ENCODE peak calls at places on chromosomes 16 and 17, in six cellular contexts. X is prostate gland, G is spleen, Y is K562, Z is stomach, W is heart left ventricle. C is an unnamed sample. For H3K4me1, the result is how much of the 10 kb centered on the place peaks cover.

GRCh38 chr17:79627184-79627765 is 16.4 kb upstream of the RBFOX3 start:
- DNase-seq in W (no peak), Y (no peak), G (no peak), Z (peak), X (no peak), C (no peak)

GRCh38 chr17:8494506-8495111 is 58.9 kb downstream of the NDEL1 start:
- DNase-seq in Z (no peak), W (no peak), Y (no peak), G (no peak), X (no peak), C (no peak)

GRCh38 chr17:29151567-29151966 is 28.6 kb downstream of the MYO18A start:
- DNase-seq in G (no peak), W (no peak), Z (no peak), Y (no peak), X (no peak), C (no peak)

GRCh38 chr16:64865037-64865696 is 256.7 kb downstream of the CDH11 start:
- DNase-seq in G (no peak), W (no peak), Z (no peak), X (no peak), Y (no peak), C (no peak)

GRCh38 chr17:57425903-57426574 is 169.7 kb downstream of the MSI2 start:
- DNase-seq in W (no peak), Z (no peak), G (no peak), X (no peak), Y (no peak), C (no peak)

GRCh38 chr16:67268136-67268579 is 11.2 kb upstream of the PLEKHG4 start:
- DNase-seq in G (peak), W (peak), Z (peak), X (no peak), Y (peak), C (no peak)

GRCh38 chr16:87487361-87487924 is 5.4 kb downstream of the ZCCHC14 start:
- DNase-seq in Z (peak), Y (peak), G (no peak), X (no peak), W (no peak), C (peak)

GRCh38 chr16:81237282-81237681 is 1.2 kb upstream of the BCO1 start:
- DNase-seq in G (peak), Z (peak), W (peak), Y (no peak), X (peak), C (peak)

GRCh38 chr17:74444406-74444805 is 12.5 kb downstream of the GPRC5C start:
- DNase-seq in X (no peak), G (no peak), Y (no peak), Z (peak), W (peak), C (peak)

GRCh38 chr16:67506468-67506867 is 22.2 kb upstream of the RIPOR1 start:
- DNase-seq in X (no peak), G (no peak), Z (no peak), Y (no peak), W (no peak), C (no peak)

GRCh38 chr16:47057631-47057996 is 84.1 kb upstream of the DNAJA2 start:
- DNase-seq in W (no peak), G (no peak), Y (no peak), X (no peak), Z (no peak), C (no peak)

GRCh38 chr17:4194796-4195195 is 51.8 kb downstream of the CYB5D2 start:
- DNase-seq in X (no peak), W (no peak), Z (no peak), G (no peak), Y (no peak), C (no peak)

GRCh38 chr17:18039535-18040286 is 503 bp downstream of the GID4 start:
- DNase-seq in W (peak), G (no peak), X (no peak), Y (no peak), Z (peak), C (no peak)

GRCh38 chr17:63975541-63976092 is 2.9 kb upstream of the SCN4A start:
- DNase-seq in G (no peak), W (no peak), Z (no peak), X (no peak), Y (no peak), C (no peak)

GRCh38 chr16:10738231-10739077 is 5.2 kb upstream of the NUBP1 start:
- DNase-seq in Y (peak), Z (peak), X (no peak), G (peak), W (peak), C (peak)

GRCh38 chr17:57881783-57882291 is 32.0 kb upstream of the MRPS23 start:
- DNase-seq in Z (no peak), X (no peak), W (no peak), Y (no peak), G (no peak), C (no peak)

GRCh38 chr17:81387235-81388060 is 7.8 kb upstream of the BAHCC1 start:
- DNase-seq in G (no peak), Y (no peak), W (no peak), Z (peak), X (peak), C (peak)

DNA sequence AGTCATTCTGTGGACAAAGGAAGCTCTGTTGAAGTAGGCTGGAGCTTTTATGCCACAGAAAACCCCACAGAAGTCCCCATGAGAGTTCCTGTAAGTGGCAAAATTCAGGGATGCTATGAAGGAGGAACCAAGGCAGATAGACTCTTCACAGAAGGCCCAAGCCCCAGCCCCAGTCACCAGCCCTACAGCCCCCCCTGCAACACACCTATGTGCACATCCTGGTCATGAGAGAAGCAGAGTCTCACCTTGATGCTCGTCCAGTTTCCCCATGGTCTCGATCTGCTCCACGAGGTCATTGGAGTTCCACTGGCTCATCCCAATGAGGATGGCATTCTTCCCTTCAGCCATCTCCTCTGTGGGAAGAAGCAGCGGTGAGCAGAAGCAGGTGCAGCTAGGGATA is 31.2 kb downstream of the PITPNM3 start:
- DNase-seq in X (no peak), G (no peak), W (no peak), Z (no peak), Y (no peak), C (no peak)
- H3K4me1 ChIP-seq in X (under half), G (under half), W (under half), Z (under half), Y (under half), C (under half)

DNA sequence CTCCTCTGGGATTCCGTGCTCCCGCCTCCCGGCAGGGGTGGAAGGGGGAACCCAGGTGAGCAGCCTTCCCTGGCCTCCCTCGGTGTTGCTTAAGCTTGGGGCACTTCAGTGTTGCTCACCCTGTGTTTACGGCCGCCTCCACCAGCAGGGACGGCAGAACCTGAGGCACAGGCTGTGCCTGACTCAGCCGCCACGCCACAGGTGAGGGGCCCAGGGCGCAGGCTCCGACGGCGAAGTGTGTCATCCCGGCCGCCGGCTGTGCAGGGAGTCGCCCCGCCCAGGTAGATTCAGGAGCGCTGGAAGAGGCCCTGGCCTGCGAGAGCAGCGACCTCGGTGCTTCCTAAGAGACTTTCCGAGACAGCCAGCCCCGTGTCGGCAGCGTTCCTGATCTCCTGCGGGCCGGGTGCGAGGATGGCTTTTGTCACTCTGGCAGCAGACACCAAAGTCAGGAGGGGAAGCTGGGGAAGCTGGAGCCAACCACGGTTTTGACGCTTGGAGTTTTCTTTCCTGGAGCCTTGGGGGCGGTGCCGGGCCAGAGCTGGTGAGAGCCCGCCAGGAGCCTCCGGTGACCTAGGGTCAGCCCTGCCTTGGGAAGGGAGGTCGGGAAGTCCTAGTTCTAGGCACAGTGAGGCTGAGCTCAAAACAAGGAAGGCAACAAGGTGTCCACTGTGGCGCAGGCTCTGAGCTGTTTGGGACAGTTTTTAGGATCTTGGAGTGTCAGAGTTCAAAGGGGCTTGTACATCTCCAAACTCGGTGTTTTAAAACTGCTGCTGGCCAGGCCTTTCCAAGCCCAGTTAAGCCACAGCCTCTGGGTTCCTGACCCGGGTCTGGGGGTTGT is 2.1 kb downstream of the GSE1 start:
- DNase-seq in G (peak), Y (no peak), Z (peak), W (no peak), X (peak), C (peak)
- TF ChIP-seq POLR2A in G (no peak), Y (peak), Z (no peak), W (no peak), X (peak), C (peak)

DNA sequence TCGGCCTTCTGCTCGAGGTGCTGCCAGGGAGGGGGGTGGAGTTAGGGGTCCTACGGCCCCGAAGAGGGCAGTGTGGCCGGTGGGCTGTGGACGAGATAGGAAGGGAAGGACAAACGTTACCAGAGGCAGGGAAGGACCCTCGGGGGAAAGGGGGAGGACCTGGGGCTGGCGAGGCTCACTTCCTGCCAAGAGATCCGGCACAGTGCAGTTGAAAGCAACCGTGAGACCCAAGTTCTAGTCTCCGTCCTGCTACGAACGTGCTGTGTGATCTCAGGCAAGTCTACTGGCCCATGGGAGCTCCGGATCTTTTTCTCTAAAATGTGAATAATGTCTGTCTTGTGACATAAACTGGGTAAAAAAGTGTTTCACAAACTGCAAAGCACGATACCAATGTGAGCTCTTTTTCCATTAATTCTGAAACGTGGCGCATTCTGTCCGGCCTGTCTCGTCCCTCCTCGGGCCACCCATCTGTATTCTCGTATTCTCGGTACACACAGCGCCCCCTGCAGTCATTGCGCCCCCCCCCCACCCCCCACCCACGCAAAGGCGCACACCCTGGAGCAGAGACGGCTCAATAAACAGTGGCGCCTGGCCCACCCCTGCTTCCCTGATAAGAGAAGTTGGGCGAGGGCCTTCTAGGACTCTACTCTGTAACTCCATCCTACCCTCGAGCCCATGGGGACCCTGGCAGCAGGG is 8.8 kb downstream of the CYGB start:
- DNase-seq in G (peak), Z (no peak), X (no peak), W (peak), Y (peak), C (no peak)
- H3K27ac ChIP-seq in G (peak), Z (peak), X (peak), W (peak), Y (peak), C (peak)

GRCh38 chr17:21198411-21198810 is 15.6 kb downstream of the TMEM11 start:
- DNase-seq in Z (no peak), Y (no peak), X (no peak), W (no peak), G (no peak), C (no peak)
- H3K4me1 ChIP-seq in Z (under half), Y (under half), X (under half), W (under half), G (under half), C (under half)

DNA sequence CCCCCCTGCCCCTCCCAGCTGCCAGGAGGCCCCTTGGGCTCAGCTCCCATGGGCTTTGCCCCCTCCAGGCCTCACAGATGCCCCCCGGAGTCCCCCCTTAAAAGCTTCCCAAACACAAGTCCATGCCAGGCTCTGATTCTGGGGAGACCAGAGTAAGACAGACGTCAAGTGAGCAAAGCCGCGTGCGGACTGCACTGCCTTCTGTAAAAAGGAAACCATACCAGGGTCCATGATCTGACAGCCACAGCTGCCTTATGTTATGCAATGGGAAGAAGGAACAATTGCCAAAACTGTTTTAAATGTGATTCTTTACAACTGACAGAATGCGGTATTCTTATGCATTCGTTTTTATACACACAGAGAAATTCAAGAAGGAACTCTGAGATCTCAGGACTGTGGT is 17.9 kb upstream of the HEXD start:
- DNase-seq in X (no peak), W (no peak), Z (no peak), G (no peak), Y (no peak), C (no peak)
- TF ChIP-seq POLR2A in X (no peak), W (no peak), Z (no peak), G (no peak), Y (no peak), C (no peak)

GRCh38 chr16:86225905-86226371 is 284.4 kb upstream of the FOXF1 start:
- DNase-seq in Z (peak), G (peak), W (no peak), Y (no peak), X (no peak), C (peak)

GRCh38 chr16:86229283-86229682 is 281.0 kb upstream of the FOXF1 start:
- DNase-seq in X (no peak), W (no peak), Z (no peak), G (no peak), Y (no peak), C (no peak)

GRCh38 chr16:86228713-86229112 is 281.6 kb upstream of the FOXF1 start:
- DNase-seq in G (no peak), Y (no peak), W (no peak), X (no peak), Z (no peak), C (no peak)

GRCh38 chr16:86227041-86227440 is 283.3 kb upstream of the FOXF1 start:
- DNase-seq in G (peak), Z (peak), Y (no peak), W (no peak), X (no peak), C (no peak)

GRCh38 chr16:86227801-86228200 is 282.5 kb upstream of the FOXF1 start:
- DNase-seq in X (no peak), Z (peak), G (no peak), Y (no peak), W (no peak), C (no peak)
- H3K27ac ChIP-seq in X (no peak), Z (no peak), G (no peak), Y (no peak), W (no peak), C (no peak)

C was measured in body of pancreas.